ENCODE peak calls at places on chromosomes 4 and X, in six cellular contexts. One of them, this sample, is unnamed.

GRCh38 chrX:69068295-69069085 is 96.8 kb downstream of the PJA1 start:
- DNase-seq in NCI-H1092 treated with DMSO at 0.1 percent for 48 hours: no peak
- DNase-seq in AG04450: no peak
- DNase-seq in NCI-H748 treated with DMSO at 0.1 percent for 48 hours: no peak
- DNase-seq in K562: no peak
- DNase-seq in amniotic epithelial cell: no peak
- DNase-seq in this sample: no peak

GRCh38 chr4:85952518-85952917 is 407.3 kb downstream of the MAPK10 start:
- DNase-seq in AG04450: no peak
- DNase-seq in NCI-H748 treated with DMSO at 0.1 percent for 48 hours: no peak
- DNase-seq in K562: no peak
- DNase-seq in NCI-H1092 treated with DMSO at 0.1 percent for 48 hours: no peak
- DNase-seq in amniotic epithelial cell: peak
- DNase-seq in this sample: peak

GRCh38 chrX:790031-790430 is 159.4 kb downstream of the SHOX start:
- DNase-seq in K562: no peak
- DNase-seq in NCI-H748 treated with DMSO at 0.1 percent for 48 hours: no peak
- DNase-seq in amniotic epithelial cell: no peak
- DNase-seq in AG04450: no peak
- DNase-seq in NCI-H1092 treated with DMSO at 0.1 percent for 48 hours: no peak
- DNase-seq in this sample: no peak

GRCh38 chr4:92099851-92100250 is 203.9 kb upstream of the GRID2 start:
- DNase-seq in NCI-H748 treated with DMSO at 0.1 percent for 48 hours: no peak
- DNase-seq in AG04450: no peak
- DNase-seq in K562: no peak
- DNase-seq in amniotic epithelial cell: no peak
- DNase-seq in NCI-H1092 treated with DMSO at 0.1 percent for 48 hours: no peak
- DNase-seq in this sample: no peak

GRCh38 chr4:118175506-118175905 is 141.2 kb downstream of the NDST3 start:
- DNase-seq in AG04450: no peak
- DNase-seq in K562: no peak
- DNase-seq in NCI-H748 treated with DMSO at 0.1 percent for 48 hours: no peak
- DNase-seq in NCI-H1092 treated with DMSO at 0.1 percent for 48 hours: no peak
- DNase-seq in amniotic epithelial cell: peak
- DNase-seq in this sample: no peak

GRCh38 chr4:139557506-139558110 is 1.6 kb upstream of the SETD7 start:
- DNase-seq in NCI-H748 treated with DMSO at 0.1 percent for 48 hours: no peak
- DNase-seq in NCI-H1092 treated with DMSO at 0.1 percent for 48 hours: no peak
- DNase-seq in amniotic epithelial cell: no peak
- DNase-seq in K562: no peak
- DNase-seq in AG04450: no peak
- DNase-seq in this sample: no peak

GRCh38 chrX:36867143-36867542 is 141.0 kb upstream of the FAM47C start:
- DNase-seq in AG04450: no peak
- DNase-seq in K562: peak
- DNase-seq in NCI-H1092 treated with DMSO at 0.1 percent for 48 hours: peak
- DNase-seq in amniotic epithelial cell: peak
- DNase-seq in NCI-H748 treated with DMSO at 0.1 percent for 48 hours: peak
- DNase-seq in this sample: peak

GRCh38 chrX:19660604-19661003 is 145.3 kb upstream of the MAP3K15 start:
- DNase-seq in K562: no peak
- DNase-seq in NCI-H748 treated with DMSO at 0.1 percent for 48 hours: no peak
- DNase-seq in NCI-H1092 treated with DMSO at 0.1 percent for 48 hours: no peak
- DNase-seq in amniotic epithelial cell: no peak
- DNase-seq in AG04450: no peak
- DNase-seq in this sample: no peak

GRCh38 chr4:15117270-15117946 is 115.1 kb downstream of the CPEB2 start:
- DNase-seq in NCI-H1092 treated with DMSO at 0.1 percent for 48 hours: no peak
- DNase-seq in amniotic epithelial cell: no peak
- DNase-seq in NCI-H748 treated with DMSO at 0.1 percent for 48 hours: no peak
- DNase-seq in K562: no peak
- DNase-seq in AG04450: no peak
- DNase-seq in this sample: no peak

GRCh38 chr4:37693450-37694190 is 7.4 kb upstream of the RELL1 start:
- DNase-seq in NCI-H748 treated with DMSO at 0.1 percent for 48 hours: no peak
- DNase-seq in amniotic epithelial cell: peak
- DNase-seq in K562: no peak
- DNase-seq in AG04450: peak
- DNase-seq in NCI-H1092 treated with DMSO at 0.1 percent for 48 hours: no peak
- DNase-seq in this sample: peak

GRCh38 chr4:138035781-138036258 is 206.3 kb downstream of the SLC7A11 start:
- DNase-seq in NCI-H1092 treated with DMSO at 0.1 percent for 48 hours: peak
- DNase-seq in AG04450: no peak
- DNase-seq in K562: peak
- DNase-seq in amniotic epithelial cell: peak
- DNase-seq in NCI-H748 treated with DMSO at 0.1 percent for 48 hours: peak
- DNase-seq in this sample: peak

GRCh38 chr4:47043821-47044220 is 12.5 kb downstream of the GABRB1 start:
- DNase-seq in NCI-H748 treated with DMSO at 0.1 percent for 48 hours: no peak
- DNase-seq in NCI-H1092 treated with DMSO at 0.1 percent for 48 hours: no peak
- DNase-seq in K562: no peak
- DNase-seq in amniotic epithelial cell: no peak
- DNase-seq in AG04450: no peak
- DNase-seq in this sample: no peak

GRCh38 chrX:112043997-112044396 is 38.6 kb downstream of the TRPC5 start:
- DNase-seq in AG04450: no peak
- DNase-seq in amniotic epithelial cell: no peak
- DNase-seq in NCI-H748 treated with DMSO at 0.1 percent for 48 hours: no peak
- DNase-seq in NCI-H1092 treated with DMSO at 0.1 percent for 48 hours: peak
- DNase-seq in K562: peak
- DNase-seq in this sample: peak

GRCh38 chr4:18464160-18464559 is 442.6 kb upstream of the LCORL start:
- DNase-seq in NCI-H1092 treated with DMSO at 0.1 percent for 48 hours: no peak
- DNase-seq in AG04450: no peak
- DNase-seq in NCI-H748 treated with DMSO at 0.1 percent for 48 hours: no peak
- DNase-seq in amniotic epithelial cell: no peak
- DNase-seq in K562: no peak
- DNase-seq in this sample: no peak

GRCh38 chrX:103248553-103248952 is 6.4 kb downstream of the TCEAL8 start:
- DNase-seq in amniotic epithelial cell: peak
- DNase-seq in K562: peak
- DNase-seq in NCI-H1092 treated with DMSO at 0.1 percent for 48 hours: peak
- DNase-seq in AG04450: no peak
- DNase-seq in NCI-H748 treated with DMSO at 0.1 percent for 48 hours: no peak
- DNase-seq in this sample: peak

GRCh38 chr4:8391972-8392371 is 48.6 kb downstream of the ACOX3 start:
- DNase-seq in NCI-H1092 treated with DMSO at 0.1 percent for 48 hours: no peak
- DNase-seq in NCI-H748 treated with DMSO at 0.1 percent for 48 hours: no peak
- DNase-seq in K562: no peak
- DNase-seq in AG04450: peak
- DNase-seq in amniotic epithelial cell: peak
- DNase-seq in this sample: peak

GRCh38 chrX:41082783-41083182 is 2.5 kb upstream of the USP9X start:
- DNase-seq in NCI-H1092 treated with DMSO at 0.1 percent for 48 hours: no peak
- DNase-seq in amniotic epithelial cell: no peak
- DNase-seq in K562: peak
- DNase-seq in AG04450: no peak
- DNase-seq in NCI-H748 treated with DMSO at 0.1 percent for 48 hours: no peak
- DNase-seq in this sample: no peak

GRCh38 chrX:153909024-153909979 is 4.8 kb downstream of the AVPR2 start:
- DNase-seq in amniotic epithelial cell: no peak
- DNase-seq in NCI-H748 treated with DMSO at 0.1 percent for 48 hours: no peak
- DNase-seq in NCI-H1092 treated with DMSO at 0.1 percent for 48 hours: no peak
- DNase-seq in AG04450: no peak
- DNase-seq in K562: peak
- DNase-seq in this sample: no peak

GRCh38 chr4:186486172-186486571 is 69.2 kb downstream of the MTNR1A start:
- DNase-seq in amniotic epithelial cell: no peak
- DNase-seq in NCI-H748 treated with DMSO at 0.1 percent for 48 hours: no peak
- DNase-seq in K562: no peak
- DNase-seq in AG04450: no peak
- DNase-seq in NCI-H1092 treated with DMSO at 0.1 percent for 48 hours: peak
- DNase-seq in this sample: peak

GRCh38 chr4:113433536-113434246 is 327.8 kb downstream of the CAMK2D start:
- DNase-seq in AG04450: no peak
- DNase-seq in NCI-H1092 treated with DMSO at 0.1 percent for 48 hours: no peak
- DNase-seq in K562: no peak
- DNase-seq in amniotic epithelial cell: no peak
- DNase-seq in NCI-H748 treated with DMSO at 0.1 percent for 48 hours: no peak
- DNase-seq in this sample: peak

GRCh38 chr4:9970399-9971011 is 50.8 kb downstream of the SLC2A9 start:
- DNase-seq in AG04450: no peak
- DNase-seq in K562: no peak
- DNase-seq in amniotic epithelial cell: no peak
- DNase-seq in NCI-H748 treated with DMSO at 0.1 percent for 48 hours: no peak
- DNase-seq in NCI-H1092 treated with DMSO at 0.1 percent for 48 hours: no peak
- DNase-seq in this sample: no peak

GRCh38 chr4:157992038-157992706 is 180.7 kb downstream of the GASK1B start:
- DNase-seq in K562: peak
- DNase-seq in NCI-H1092 treated with DMSO at 0.1 percent for 48 hours: peak
- DNase-seq in AG04450: peak
- DNase-seq in amniotic epithelial cell: peak
- DNase-seq in NCI-H748 treated with DMSO at 0.1 percent for 48 hours: peak
- DNase-seq in this sample: peak

GRCh38 chrX:133859336-133859735 is 126.1 kb downstream of the GPC3 start:
- DNase-seq in amniotic epithelial cell: no peak
- DNase-seq in K562: no peak
- DNase-seq in NCI-H1092 treated with DMSO at 0.1 percent for 48 hours: peak
- DNase-seq in AG04450: no peak
- DNase-seq in NCI-H748 treated with DMSO at 0.1 percent for 48 hours: no peak
- DNase-seq in this sample: no peak

GRCh38 chr4:109462802-109463201 is 29.2 kb downstream of the SEC24B start:
- DNase-seq in K562: no peak
- DNase-seq in AG04450: no peak
- DNase-seq in amniotic epithelial cell: no peak
- DNase-seq in NCI-H748 treated with DMSO at 0.1 percent for 48 hours: no peak
- DNase-seq in NCI-H1092 treated with DMSO at 0.1 percent for 48 hours: no peak
- DNase-seq in this sample: no peak

GRCh38 chrX:120429776-120430535 is 39.1 kb downstream of the LAMP2 start:
- DNase-seq in AG04450: no peak
- DNase-seq in NCI-H748 treated with DMSO at 0.1 percent for 48 hours: no peak
- DNase-seq in K562: no peak
- DNase-seq in amniotic epithelial cell: peak
- DNase-seq in NCI-H1092 treated with DMSO at 0.1 percent for 48 hours: no peak
- DNase-seq in this sample: peak

GRCh38 chrX:7603387-7603786 is 239.6 kb upstream of the VCX start:
- DNase-seq in NCI-H748 treated with DMSO at 0.1 percent for 48 hours: no peak
- DNase-seq in AG04450: no peak
- DNase-seq in NCI-H1092 treated with DMSO at 0.1 percent for 48 hours: no peak
- DNase-seq in amniotic epithelial cell: no peak
- DNase-seq in K562: no peak
- DNase-seq in this sample: no peak

GRCh38 chrX:151505796-151506195 is 57.7 kb upstream of the PASD1 start:
- DNase-seq in NCI-H748 treated with DMSO at 0.1 percent for 48 hours: no peak
- DNase-seq in NCI-H1092 treated with DMSO at 0.1 percent for 48 hours: peak
- DNase-seq in AG04450: no peak
- DNase-seq in amniotic epithelial cell: no peak
- DNase-seq in K562: peak
- DNase-seq in this sample: peak

GRCh38 chr4:169115897-169116254 is 105.8 kb upstream of the CBR4 start:
- DNase-seq in AG04450: peak
- DNase-seq in K562: peak
- DNase-seq in NCI-H1092 treated with DMSO at 0.1 percent for 48 hours: no peak
- DNase-seq in amniotic epithelial cell: peak
- DNase-seq in NCI-H748 treated with DMSO at 0.1 percent for 48 hours: no peak
- DNase-seq in this sample: peak

GRCh38 chr4:153464068-153464467 is 2.1 kb upstream of the TMEM131L start:
- DNase-seq in AG04450: no peak
- DNase-seq in amniotic epithelial cell: peak
- DNase-seq in K562: peak
- DNase-seq in NCI-H748 treated with DMSO at 0.1 percent for 48 hours: no peak
- DNase-seq in NCI-H1092 treated with DMSO at 0.1 percent for 48 hours: no peak
- DNase-seq in this sample: no peak

GRCh38 chr4:101284546-101284945 is 62.8 kb downstream of the PPP3CA start:
- DNase-seq in AG04450: no peak
- DNase-seq in NCI-H1092 treated with DMSO at 0.1 percent for 48 hours: no peak
- DNase-seq in amniotic epithelial cell: peak
- DNase-seq in K562: no peak
- DNase-seq in NCI-H748 treated with DMSO at 0.1 percent for 48 hours: no peak
- DNase-seq in this sample: peak

GRCh38 chrX:21394792-21395191 is 20.6 kb downstream of the CNKSR2 start:
- DNase-seq in NCI-H1092 treated with DMSO at 0.1 percent for 48 hours: no peak
- DNase-seq in AG04450: no peak
- DNase-seq in K562: no peak
- DNase-seq in NCI-H748 treated with DMSO at 0.1 percent for 48 hours: no peak
- DNase-seq in amniotic epithelial cell: no peak
- DNase-seq in this sample: no peak

This sample was measured in choroid plexus epithelial cell.